ENCODE peak calls at places on chromosomes 5 and 9, in four cellular contexts. B, J, R and Y are unnamed samples. For H3K4me1, the result is how much of the 10 kb centered on the place peaks cover.

GRCh38 chr5:151141535-151141934 is 16.0 kb downstream of the ANXA6 start:
- DNase-seq in R (no peak), J (no peak), B (peak), Y (peak)

GRCh38 chr5:59829389-59829788 is 64.1 kb downstream of the PDE4D start:
- DNase-seq in R (no peak), B (peak), J (no peak), Y (no peak)

GRCh38 chr5:145473032-145473642 is 362.0 kb downstream of the PRELID2 start:
- DNase-seq in R (no peak), B (no peak), J (no peak), Y (no peak)

GRCh38 chr5:67404261-67405100 is 207.9 kb upstream of the CD180 start:
- DNase-seq in J (peak), R (no peak), B (peak), Y (no peak)

GRCh38 chr9:133699546-133699945 is 38.6 kb downstream of the SARDH start:
- DNase-seq in R (no peak), J (no peak), B (no peak), Y (no peak)

GRCh38 chr5:181181650-181182565 is 23.1 kb downstream of the TRIM7 start:
- DNase-seq in J (no peak), R (no peak), B (peak), Y (no peak)

GRCh38 chr5:93246093-93246855 is 334.7 kb downstream of the NR2F1-AS1 start:
- DNase-seq in J (no peak), R (peak), B (peak), Y (no peak)

GRCh38 chr9:21770877-21771560 is 31.4 kb upstream of the MTAP start:
- DNase-seq in R (no peak), B (peak), J (no peak), Y (no peak)

GRCh38 chr5:138011991-138012390 is 20.9 kb downstream of the FAM13B start:
- DNase-seq in J (no peak), B (no peak), R (no peak), Y (no peak)

GRCh38 chr5:39415186-39415585 is 9.6 kb downstream of the DAB2 start:
- DNase-seq in J (no peak), B (no peak), R (no peak), Y (no peak)

GRCh38 chr9:122337561-122337939 is 33.3 kb upstream of the PTGS1 start:
- DNase-seq in B (no peak), R (no peak), J (no peak), Y (no peak)

GRCh38 chr9:626591-626990 is 214.9 kb upstream of the DMRT1 start:
- DNase-seq in B (peak), J (no peak), R (no peak), Y (no peak)

GRCh38 chr5:83919071-83920041 is 198.7 kb upstream of the HAPLN1 start:
- DNase-seq in B (peak), J (no peak), R (no peak), Y (no peak)

GRCh38 chr9:125375820-125376219 is 114.2 kb downstream of the GAPVD1 start:
- DNase-seq in R (no peak), J (no peak), B (no peak), Y (no peak)

GRCh38 chr5:115274584-115274983 is 11.9 kb upstream of the PGGT1B start:
- DNase-seq in B (no peak), R (no peak), J (no peak), Y (no peak)

GRCh38 chr9:36928670-36929349 is 105.3 kb downstream of the PAX5 start:
- DNase-seq in R (no peak), B (peak), J (peak), Y (no peak)

GRCh38 chr5:134590992-134591659 is 41.5 kb downstream of the SAR1B start:
- DNase-seq in J (no peak), B (no peak), R (no peak), Y (no peak)

GRCh38 chr5:178372091-178372695 is 139.6 kb upstream of the PHYKPL start:
- DNase-seq in R (no peak), B (no peak), J (no peak), Y (no peak)

GRCh38 chr9:113614843-113615648 is 151.5 kb downstream of the RGS3 start:
- DNase-seq in B (peak), R (no peak), J (no peak), Y (peak)

GRCh38 chr9:138060365-138060764 is 182.8 kb downstream of the CACNA1B start:
- DNase-seq in B (no peak), R (no peak), J (no peak), Y (no peak)

GRCh38 chr9:110427497-110428104 is 89.9 kb upstream of the TXNDC8 start:
- DNase-seq in J (peak), R (no peak), B (peak), Y (peak)

GRCh38 chr5:16774806-16775205 is 158.0 kb upstream of the RETREG1 start:
- DNase-seq in R (peak), B (no peak), J (no peak), Y (no peak)

GRCh38 chr5:174491265-174491664 is 233.1 kb upstream of the MSX2 start:
- DNase-seq in R (no peak), J (no peak), B (no peak), Y (no peak)

GRCh38 chr5:157710887-157711286 is 20.3 kb upstream of the THG1L start:
- DNase-seq in J (no peak), R (no peak), B (peak), Y (no peak)

DNA sequence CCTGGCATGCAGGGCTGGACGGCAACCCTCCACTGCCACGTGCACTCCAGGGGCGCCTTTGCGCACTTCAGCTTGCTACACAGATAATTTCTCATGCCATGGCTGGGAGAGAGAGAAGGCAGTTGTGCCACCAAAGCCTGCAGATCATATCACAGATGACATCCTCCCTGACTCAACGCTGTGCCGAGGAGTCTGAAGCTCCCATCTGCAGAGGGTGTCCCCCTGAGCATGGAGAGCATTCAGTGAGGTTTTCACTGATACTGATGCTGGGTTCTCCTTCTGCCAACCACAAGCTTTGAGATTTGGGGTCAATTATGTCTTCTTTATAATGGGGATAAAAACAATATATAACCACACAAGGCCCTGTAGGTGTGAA is 607.4 kb upstream of the ADAMTS16 start:
- DNase-seq in B (no peak), J (no peak), R (no peak), Y (no peak)
- H3K4me1 ChIP-seq in B (under half), J (under half), R (under half), Y (under half)

DNA sequence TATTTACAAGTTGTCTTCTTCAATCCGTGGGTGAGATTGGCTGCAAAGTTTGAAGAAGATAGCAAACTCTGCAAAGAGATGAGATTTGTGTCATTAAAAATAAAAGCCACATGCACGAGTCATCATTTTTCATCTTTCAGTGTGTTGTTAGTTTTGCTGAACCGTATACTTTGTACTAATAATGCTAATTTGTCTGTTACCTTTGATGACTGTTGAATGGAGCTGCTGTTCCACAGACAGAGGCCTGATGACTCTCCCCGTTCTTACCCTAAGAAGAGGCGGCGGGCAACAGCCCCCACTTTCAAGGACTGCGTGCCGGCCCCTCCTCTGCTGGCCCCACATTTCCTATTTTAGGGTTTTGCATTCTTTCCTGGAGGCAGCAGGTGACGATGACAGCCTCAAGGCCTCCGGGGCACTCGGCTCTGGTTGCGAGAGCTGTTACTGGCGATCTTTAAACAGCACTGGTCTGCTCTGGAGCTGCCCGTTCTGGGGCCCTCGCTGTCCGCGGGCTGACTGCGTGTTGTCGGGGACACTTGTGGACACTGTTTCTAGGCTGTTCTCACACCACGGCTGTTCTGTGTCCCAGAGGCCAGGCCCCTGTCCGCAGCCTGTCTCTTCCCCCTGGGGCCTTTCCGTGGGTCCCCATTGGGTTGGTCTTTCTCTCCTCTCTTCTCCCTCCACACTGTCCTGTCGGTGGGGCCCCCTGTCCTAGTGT is 35.1 kb downstream of the NDUFS6 start:
- DNase-seq in B (no peak), J (no peak), R (no peak), Y (no peak)
- H3K4me1 ChIP-seq in B (under half), J (under half), R (under half), Y (under half)

GRCh38 chr9:131406567-131407436 is 12.9 kb downstream of the PRRC2B start:
- DNase-seq in J (no peak), B (peak), R (no peak), Y (no peak)

GRCh38 chr9:131407717-131408195 is 13.9 kb downstream of the PRRC2B start:
- DNase-seq in B (peak), J (no peak), R (no peak), Y (no peak)

GRCh38 chr9:131410051-131410491 is 16.2 kb downstream of the PRRC2B start:
- DNase-seq in R (no peak), J (no peak), B (peak), Y (no peak)

GRCh38 chr9:131411719-131412681 is 18.1 kb downstream of the PRRC2B start:
- DNase-seq in B (peak), R (peak), J (no peak), Y (no peak)

GRCh38 chr9:131409458-131409992 is 15.6 kb downstream of the PRRC2B start:
- DNase-seq in J (no peak), R (no peak), B (no peak), Y (no peak)
- H3K4me1 ChIP-seq in J (half or more), R (half or more), B (half or more), Y (under half)

GRCh38 chr9:89481161-89481915 is 16.6 kb downstream of the SEMA4D start:
- DNase-seq in B (no peak), J (no peak), R (no peak), Y (no peak)

GRCh38 chr9:89477811-89478583 is 19.9 kb downstream of the SEMA4D start:
- DNase-seq in R (no peak), J (no peak), B (no peak), Y (peak)

GRCh38 chr9:89476546-89476945 is 21.4 kb downstream of the SEMA4D start:
- DNase-seq in J (no peak), R (no peak), B (no peak), Y (no peak)

GRCh38 chr9:89477395-89477794 is 20.5 kb downstream of the SEMA4D start:
- DNase-seq in B (no peak), R (no peak), J (no peak), Y (no peak)

GRCh38 chr9:89478821-89479668 is 18.9 kb downstream of the SEMA4D start:
- DNase-seq in B (no peak), J (no peak), R (no peak), Y (no peak)
- H3K4me1 ChIP-seq in B (under half), J (under half), R (under half), Y (under half)

DNA sequence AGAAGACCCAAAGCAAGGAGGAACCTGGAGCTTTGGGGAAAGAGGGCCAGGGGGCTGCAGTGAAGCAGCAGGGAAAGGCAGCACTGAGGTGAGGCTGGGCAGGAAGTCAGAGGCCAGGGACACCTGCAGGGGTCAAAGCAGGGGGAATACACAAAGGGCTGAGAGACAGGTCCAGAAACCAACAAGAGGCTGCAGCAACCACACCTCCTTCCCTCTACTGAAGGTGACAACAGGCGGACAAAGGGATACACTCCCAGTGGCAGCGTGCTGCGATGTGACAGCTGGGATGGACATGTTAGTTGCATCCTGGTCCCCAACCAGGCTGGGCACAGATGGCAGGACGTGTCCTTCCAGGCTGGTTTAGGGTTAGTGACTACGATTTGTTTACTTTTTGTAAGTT is 12.6 kb downstream of the CFAP77 start:
- DNase-seq in R (no peak), J (no peak), B (no peak), Y (no peak)
- H3K4me1 ChIP-seq in R (under half), J (under half), B (under half), Y (under half)

DNA sequence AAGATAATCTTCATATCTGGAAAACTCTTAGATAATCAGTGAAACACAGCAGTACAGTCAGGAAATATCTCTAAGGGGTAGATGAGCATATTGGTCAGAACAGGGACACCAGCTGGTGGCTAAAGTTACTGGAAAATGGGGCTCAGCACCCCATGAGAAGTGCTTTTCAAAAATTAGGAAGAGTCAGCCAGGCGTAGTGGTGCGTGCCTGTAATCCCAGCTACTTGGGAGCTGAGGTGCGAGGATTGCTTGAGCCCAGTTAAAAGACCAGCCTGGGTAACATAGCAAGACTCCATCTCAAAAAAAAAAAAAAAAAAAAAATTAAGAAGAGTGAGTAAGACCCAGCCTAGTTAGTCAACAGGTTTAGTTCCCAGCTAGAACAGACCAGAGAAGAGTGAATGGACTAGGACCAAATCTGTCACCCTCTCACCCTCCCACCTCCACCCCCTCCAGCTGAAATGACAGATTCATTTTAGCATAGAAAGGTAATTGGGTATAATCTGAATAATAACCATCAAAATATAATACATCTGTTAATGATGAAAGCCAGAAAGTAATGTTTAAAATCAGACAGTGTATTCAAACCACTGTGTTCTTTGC is 120.9 kb downstream of the CDC42SE2 start:
- DNase-seq in R (no peak), B (no peak), J (no peak), Y (no peak)
- H3K4me1 ChIP-seq in R (under half), B (under half), J (under half), Y (under half)

GRCh38 chr9:116689117-116689516 is 2.0 kb downstream of the TRIM32 start:
- DNase-seq in B (no peak), J (no peak), R (no peak), Y (no peak)
- H3K4me1 ChIP-seq in B (under half), J (half or more), R (half or more), Y (under half)

DNA sequence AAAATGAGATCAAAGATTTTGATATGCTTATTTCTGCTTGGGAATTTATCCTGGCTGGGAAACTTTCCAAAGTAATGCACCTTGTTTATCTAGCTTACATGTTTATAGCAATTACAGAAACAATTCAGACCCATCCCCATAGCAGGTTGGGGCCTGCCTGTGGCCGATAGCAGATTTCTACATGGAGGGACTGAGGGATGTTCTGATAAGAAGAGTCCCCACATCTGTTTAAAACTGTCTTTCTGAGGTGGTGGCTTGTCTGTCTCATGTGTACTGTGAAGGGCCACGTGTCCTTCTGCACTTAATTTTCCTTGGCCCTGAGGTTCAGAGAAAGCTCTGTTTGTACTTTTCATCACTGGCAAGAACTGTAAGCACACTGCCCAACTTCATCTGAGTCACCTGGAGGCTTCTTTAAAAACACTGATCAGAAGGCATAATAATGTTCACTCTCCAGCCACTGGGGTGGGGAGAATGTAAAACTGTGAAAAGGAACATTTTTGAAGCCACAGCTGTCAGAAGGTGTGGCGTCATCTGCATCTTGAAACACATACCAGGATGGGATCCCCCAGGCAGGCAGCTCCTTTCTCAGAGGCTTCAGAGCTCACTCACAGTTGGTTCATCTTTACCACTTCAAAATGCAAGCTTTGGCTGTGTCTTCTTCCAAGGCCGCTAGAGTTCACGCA is 80.3 kb downstream of the MAP1B start:
- DNase-seq in B (no peak), R (no peak), J (no peak), Y (no peak)
- H3K4me1 ChIP-seq in B (under half), R (under half), J (under half), Y (under half)

DNA sequence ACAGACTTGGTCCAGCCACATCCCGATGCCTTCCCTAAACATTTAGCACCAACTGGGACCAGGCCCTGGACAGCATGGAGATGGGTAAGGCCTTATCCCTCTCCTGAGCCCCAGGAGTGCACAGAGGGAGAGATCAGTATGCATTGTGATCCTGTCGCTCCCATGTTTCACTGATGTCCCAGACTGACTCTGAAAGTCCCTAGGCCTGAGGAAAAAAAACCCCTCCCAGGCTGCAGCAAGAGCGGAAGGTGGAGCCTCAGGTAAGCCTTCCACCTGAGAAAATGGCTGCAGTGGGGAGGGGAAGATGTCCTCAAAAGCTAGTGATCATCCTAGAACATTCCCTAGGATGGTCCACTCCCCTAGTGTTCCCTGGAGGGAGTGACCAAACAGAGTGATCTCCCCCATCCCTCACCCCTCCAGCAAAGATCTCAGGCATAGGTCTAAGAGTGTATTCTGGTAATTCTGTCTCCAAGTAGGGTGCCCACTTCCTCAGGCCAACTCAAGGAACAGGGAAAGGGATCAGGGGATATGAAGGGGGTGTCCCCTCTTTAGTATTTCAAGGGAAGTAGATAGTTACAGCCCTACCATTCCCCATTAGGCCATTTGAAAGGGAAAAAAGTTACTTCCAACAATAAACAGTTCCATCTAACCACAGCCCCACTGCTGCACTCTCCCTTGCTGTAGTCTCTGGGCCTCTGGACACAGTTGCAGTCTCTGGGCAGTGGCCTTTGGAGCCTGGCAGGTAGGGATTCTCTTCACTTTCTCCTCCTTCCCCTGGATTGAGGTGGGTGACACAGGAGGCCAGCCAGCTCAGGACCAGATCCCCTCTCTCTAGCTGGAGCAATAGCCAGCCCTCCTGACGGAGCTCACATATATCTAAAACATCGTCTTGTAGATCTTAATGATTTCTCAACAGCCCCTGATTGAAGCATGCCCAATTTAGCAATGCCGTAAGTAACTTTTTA is 6.8 kb upstream of the CXXC5 start:
- DNase-seq in B (no peak), R (no peak), J (no peak), Y (no peak)
- H3K4me1 ChIP-seq in B (half or more), R (under half), J (half or more), Y (under half)